ENCODE peak calls at places on chromosomes 12 and 14, in seven cellular contexts. One of them, this sample, is unnamed.

GRCh38 chr14:50198503-50198902 is 32.9 kb downstream of the SOS2 start:
- DNase-seq in HT1080: no peak
- DNase-seq in tibial artery: no peak
- DNase-seq in iris pigment epithelial cell: no peak
- DNase-seq in Peyer's patch: no peak
- DNase-seq in Daoy: no peak
- DNase-seq in GM10248: no peak
- DNase-seq in this sample: no peak

GRCh38 chr14:73833530-73834257 is 17.9 kb upstream of the PTGR2 start:
- DNase-seq in HT1080: peak
- DNase-seq in tibial artery: no peak
- DNase-seq in iris pigment epithelial cell: peak
- DNase-seq in Peyer's patch: no peak
- DNase-seq in Daoy: peak
- DNase-seq in GM10248: no peak
- DNase-seq in this sample: no peak

GRCh38 chr14:94125659-94126418 is 3.6 kb downstream of the IFI27L2 start:
- DNase-seq in HT1080: no peak
- DNase-seq in tibial artery: no peak
- DNase-seq in iris pigment epithelial cell: no peak
- DNase-seq in Peyer's patch: peak
- DNase-seq in Daoy: no peak
- DNase-seq in GM10248: no peak
- DNase-seq in this sample: no peak

GRCh38 chr12:87383705-87384104 is 645.5 kb downstream of the C12orf50 start:
- DNase-seq in HT1080: peak
- DNase-seq in tibial artery: no peak
- DNase-seq in iris pigment epithelial cell: peak
- DNase-seq in Peyer's patch: no peak
- DNase-seq in Daoy: no peak
- DNase-seq in GM10248: no peak
- DNase-seq in this sample: no peak

GRCh38 chr14:67405771-67406170 is 6.2 kb downstream of the PLEK2 start:
- DNase-seq in HT1080: no peak
- DNase-seq in tibial artery: no peak
- DNase-seq in iris pigment epithelial cell: no peak
- DNase-seq in Peyer's patch: no peak
- DNase-seq in Daoy: no peak
- DNase-seq in GM10248: no peak
- DNase-seq in this sample: no peak

GRCh38 chr14:88868558-88869159 is 44.2 kb downstream of the TTC8 start:
- DNase-seq in HT1080: peak
- DNase-seq in tibial artery: no peak
- DNase-seq in iris pigment epithelial cell: peak
- DNase-seq in Peyer's patch: no peak
- DNase-seq in Daoy: no peak
- DNase-seq in GM10248: peak
- DNase-seq in this sample: peak

GRCh38 chr12:46921048-46921753 is 95.4 kb upstream of the SLC38A4 start:
- DNase-seq in HT1080: peak
- DNase-seq in tibial artery: no peak
- DNase-seq in iris pigment epithelial cell: peak
- DNase-seq in Peyer's patch: no peak
- DNase-seq in Daoy: peak
- DNase-seq in GM10248: no peak
- DNase-seq in this sample: no peak

GRCh38 chr14:46048127-46048526 is 603.5 kb downstream of the RPL10L start:
- DNase-seq in HT1080: peak
- DNase-seq in tibial artery: no peak
- DNase-seq in iris pigment epithelial cell: no peak
- DNase-seq in Peyer's patch: no peak
- DNase-seq in Daoy: no peak
- DNase-seq in GM10248: no peak
- DNase-seq in this sample: peak

GRCh38 chr12:6199531-6200265 is 502 bp upstream of the CD9 start:
- DNase-seq in HT1080: no peak
- DNase-seq in tibial artery: peak
- DNase-seq in iris pigment epithelial cell: peak
- DNase-seq in Peyer's patch: peak
- DNase-seq in Daoy: no peak
- DNase-seq in GM10248: no peak
- DNase-seq in this sample: peak

GRCh38 chr12:71399197-71399596 is 40.4 kb upstream of the LGR5 start:
- DNase-seq in HT1080: no peak
- DNase-seq in tibial artery: no peak
- DNase-seq in iris pigment epithelial cell: no peak
- DNase-seq in Peyer's patch: no peak
- DNase-seq in Daoy: no peak
- DNase-seq in GM10248: no peak
- DNase-seq in this sample: no peak

GRCh38 chr12:81021131-81021530 is 56.7 kb upstream of the ACSS3 start:
- DNase-seq in HT1080: no peak
- DNase-seq in tibial artery: no peak
- DNase-seq in iris pigment epithelial cell: no peak
- DNase-seq in Peyer's patch: no peak
- DNase-seq in Daoy: no peak
- DNase-seq in GM10248: no peak
- DNase-seq in this sample: no peak

GRCh38 chr14:51443195-51444018 is 203.4 kb downstream of the TMX1 start:
- DNase-seq in HT1080: no peak
- DNase-seq in tibial artery: no peak
- DNase-seq in iris pigment epithelial cell: peak
- DNase-seq in Peyer's patch: no peak
- DNase-seq in Daoy: peak
- DNase-seq in GM10248: no peak
- DNase-seq in this sample: no peak

GRCh38 chr12:1593232-1594044 is 943 bp downstream of the FBXL14 start:
- DNase-seq in HT1080: peak
- DNase-seq in tibial artery: peak
- DNase-seq in iris pigment epithelial cell: peak
- DNase-seq in Peyer's patch: peak
- DNase-seq in Daoy: peak
- DNase-seq in GM10248: no peak
- DNase-seq in this sample: peak

GRCh38 chr12:57547366-57548315 is 649 bp upstream of the DCTN2 start:
- DNase-seq in HT1080: no peak
- DNase-seq in tibial artery: no peak
- DNase-seq in iris pigment epithelial cell: no peak
- DNase-seq in Peyer's patch: no peak
- DNase-seq in Daoy: no peak
- DNase-seq in GM10248: no peak
- DNase-seq in this sample: no peak

GRCh38 chr14:93703941-93704340 is 84.3 kb downstream of the PRIMA1 start:
- DNase-seq in HT1080: no peak
- DNase-seq in tibial artery: peak
- DNase-seq in iris pigment epithelial cell: no peak
- DNase-seq in Peyer's patch: no peak
- DNase-seq in Daoy: no peak
- DNase-seq in GM10248: no peak
- DNase-seq in this sample: no peak

GRCh38 chr14:75448209-75448608 is 20.4 kb downstream of the JDP2 start:
- DNase-seq in HT1080: no peak
- DNase-seq in tibial artery: no peak
- DNase-seq in iris pigment epithelial cell: no peak
- DNase-seq in Peyer's patch: no peak
- DNase-seq in Daoy: no peak
- DNase-seq in GM10248: no peak
- DNase-seq in this sample: no peak

GRCh38 chr12:103855036-103855712 is 14.1 kb upstream of the NT5DC3 start:
- DNase-seq in HT1080: peak
- DNase-seq in tibial artery: no peak
- DNase-seq in iris pigment epithelial cell: peak
- DNase-seq in Peyer's patch: no peak
- DNase-seq in Daoy: peak
- DNase-seq in GM10248: no peak
- DNase-seq in this sample: no peak

GRCh38 chr12:113990548-113991223 is 24.6 kb upstream of the RBM19 start:
- DNase-seq in HT1080: no peak
- DNase-seq in tibial artery: no peak
- DNase-seq in iris pigment epithelial cell: no peak
- DNase-seq in Peyer's patch: no peak
- DNase-seq in Daoy: no peak
- DNase-seq in GM10248: no peak
- DNase-seq in this sample: no peak

GRCh38 chr12:67531051-67531450 is 117.5 kb upstream of the DYRK2 start:
- DNase-seq in HT1080: no peak
- DNase-seq in tibial artery: no peak
- DNase-seq in iris pigment epithelial cell: no peak
- DNase-seq in Peyer's patch: no peak
- DNase-seq in Daoy: peak
- DNase-seq in GM10248: no peak
- DNase-seq in this sample: no peak

GRCh38 chr12:122830517-122831214 is 4.6 kb upstream of the HIP1R start:
- DNase-seq in HT1080: peak
- DNase-seq in tibial artery: no peak
- DNase-seq in iris pigment epithelial cell: peak
- DNase-seq in Peyer's patch: peak
- DNase-seq in Daoy: peak
- DNase-seq in GM10248: no peak
- DNase-seq in this sample: no peak

GRCh38 chr12:63889236-63889635 is 44.7 kb downstream of the SRGAP1 start:
- DNase-seq in HT1080: peak
- DNase-seq in tibial artery: no peak
- DNase-seq in iris pigment epithelial cell: peak
- DNase-seq in Peyer's patch: no peak
- DNase-seq in Daoy: peak
- DNase-seq in GM10248: no peak
- DNase-seq in this sample: no peak

GRCh38 chr12:99131761-99132199 is 486.7 kb downstream of the APAF1 start:
- DNase-seq in HT1080: peak
- DNase-seq in tibial artery: no peak
- DNase-seq in iris pigment epithelial cell: peak
- DNase-seq in Peyer's patch: no peak
- DNase-seq in Daoy: peak
- DNase-seq in GM10248: peak
- DNase-seq in this sample: peak

GRCh38 chr12:57031228-57031670 is 14.9 kb upstream of the TAC3 start:
- DNase-seq in HT1080: peak
- DNase-seq in tibial artery: no peak
- DNase-seq in iris pigment epithelial cell: no peak
- DNase-seq in Peyer's patch: no peak
- DNase-seq in Daoy: peak
- DNase-seq in GM10248: peak
- DNase-seq in this sample: peak

GRCh38 chr12:78931466-78931990 is 67.0 kb downstream of the SYT1 start:
- DNase-seq in HT1080: no peak
- DNase-seq in tibial artery: no peak
- DNase-seq in iris pigment epithelial cell: no peak
- DNase-seq in Peyer's patch: no peak
- DNase-seq in Daoy: no peak
- DNase-seq in GM10248: no peak
- DNase-seq in this sample: no peak

GRCh38 chr12:3150820-3151590 is 73.8 kb downstream of the TSPAN9 start:
- DNase-seq in HT1080: no peak
- DNase-seq in tibial artery: no peak
- DNase-seq in iris pigment epithelial cell: peak
- DNase-seq in Peyer's patch: no peak
- DNase-seq in Daoy: peak
- DNase-seq in GM10248: no peak
- DNase-seq in this sample: no peak

GRCh38 chr12:58455146-58455545 is 465.2 kb downstream of the LRIG3 start:
- DNase-seq in HT1080: no peak
- DNase-seq in tibial artery: no peak
- DNase-seq in iris pigment epithelial cell: peak
- DNase-seq in Peyer's patch: no peak
- DNase-seq in Daoy: no peak
- DNase-seq in GM10248: no peak
- DNase-seq in this sample: no peak

GRCh38 chr14:36818212-36818611 is 156.6 kb downstream of the PAX9 start:
- DNase-seq in HT1080: no peak
- DNase-seq in tibial artery: no peak
- DNase-seq in iris pigment epithelial cell: no peak
- DNase-seq in Peyer's patch: no peak
- DNase-seq in Daoy: no peak
- DNase-seq in GM10248: no peak
- DNase-seq in this sample: no peak

GRCh38 chr14:89902876-89903275 is 51.7 kb downstream of the EFCAB11 start:
- DNase-seq in HT1080: no peak
- DNase-seq in tibial artery: no peak
- DNase-seq in iris pigment epithelial cell: no peak
- DNase-seq in Peyer's patch: no peak
- DNase-seq in Daoy: no peak
- DNase-seq in GM10248: no peak
- DNase-seq in this sample: no peak

This sample was measured in GM20000.